ENCODE peak calls at places on chromosomes 2 and 18, in seven cellular contexts. M is tibial nerve, S is Calu3, B is pancreas, U is esophagus squamous epithelium, N is cardiac fibroblast, P is cardiac muscle cell. I is an unnamed sample.

GRCh38 chr2:80499095-80499494 is 194.5 kb upstream of the LRRTM1 start:
- DNase-seq in M (no peak), U (no peak), B (no peak), N (peak), S (no peak), P (peak), I (peak)

GRCh38 chr2:213490087-213490486 is 205.8 kb downstream of the SPAG16 start:
- DNase-seq in U (no peak), P (peak), B (no peak), M (no peak), S (no peak), N (no peak), I (no peak)

GRCh38 chr18:78411539-78411938 is 568.1 kb upstream of the SALL3 start:
- DNase-seq in M (no peak), N (no peak), B (no peak), U (no peak), S (no peak), P (no peak), I (no peak)

GRCh38 chr18:50967714-50968661 is at the start of gene ELAC1:
- DNase-seq in S (peak), M (peak), P (peak), B (peak), U (peak), N (peak), I (peak)

GRCh38 chr2:143261986-143262784 is 133.0 kb downstream of the ARHGAP15 start:
- DNase-seq in B (no peak), U (no peak), S (no peak), M (no peak), P (no peak), N (no peak), I (no peak)

GRCh38 chr18:77676901-77677300 is 427.3 kb downstream of the GALR1 start:
- DNase-seq in M (no peak), U (no peak), S (no peak), B (no peak), P (no peak), N (no peak), I (no peak)

GRCh38 chr2:135641156-135642068 is 100.2 kb upstream of the UBXN4 start:
- DNase-seq in B (no peak), M (no peak), U (no peak), N (no peak), P (no peak), S (no peak), I (no peak)

GRCh38 chr2:198063242-198063641 is 258.8 kb downstream of the PLCL1 start:
- DNase-seq in U (no peak), S (no peak), N (no peak), M (no peak), B (no peak), P (no peak), I (no peak)

GRCh38 chr2:55054476-55054875 is 4.2 kb upstream of the RTN4 start:
- DNase-seq in M (no peak), S (no peak), P (no peak), N (no peak), B (no peak), U (no peak), I (no peak)

GRCh38 chr2:1769703-1770422 is 25.5 kb upstream of the PXDN start:
- DNase-seq in N (peak), B (peak), U (no peak), M (peak), P (peak), S (peak), I (peak)

GRCh38 chr2:37637122-37637875 is 34.1 kb downstream of the CDC42EP3 start:
- DNase-seq in P (no peak), S (no peak), M (no peak), B (no peak), N (no peak), U (no peak), I (no peak)
- TF ChIP-seq CTCF in P (peak), S (no peak), M (no peak), B (no peak), N (no peak), U (no peak), I (no peak)

GRCh38 chr2:159118115-159118858 is 149.8 kb downstream of the TANC1 start:
- DNase-seq in M (peak), S (peak), U (peak), N (peak), B (peak), P (peak), I (peak)
- TF ChIP-seq CTCF in M (peak), S (peak), U (peak), N (peak), B (peak), P (peak), I (peak)

DNA sequence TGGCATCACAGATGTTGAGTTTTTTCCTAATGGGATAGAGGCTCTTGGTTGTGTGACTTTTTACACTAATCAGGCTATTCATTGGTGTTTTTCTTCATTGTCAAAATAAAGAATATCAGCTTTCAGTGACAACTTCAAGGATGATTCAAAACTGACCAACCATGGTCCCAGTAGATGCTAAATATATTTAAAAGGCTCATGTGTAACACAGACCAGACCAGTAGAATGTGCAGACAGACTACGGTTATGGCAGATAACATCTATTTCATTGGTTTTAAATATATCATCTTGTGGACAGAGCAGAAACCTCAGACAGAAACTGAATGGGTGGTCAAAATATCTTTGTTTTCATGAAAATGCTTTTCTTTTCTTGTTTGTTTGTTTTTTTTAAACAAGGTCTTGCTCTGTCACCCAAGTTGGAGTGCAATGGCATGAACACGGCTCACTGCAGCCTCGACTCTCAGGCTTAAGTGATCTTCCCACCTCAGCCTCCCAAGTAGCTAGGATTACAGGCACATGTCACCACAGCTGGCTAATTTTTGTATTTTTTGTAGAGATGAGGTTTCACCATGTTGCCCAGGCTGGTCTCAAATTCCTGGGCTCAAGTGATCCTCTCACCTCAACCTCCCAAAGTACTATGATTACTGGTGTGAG is 107.3 kb upstream of the CREB1 start:
- DNase-seq in N (no peak), M (no peak), P (no peak), U (no peak), B (no peak), S (no peak), I (no peak)
- TF ChIP-seq CTCF in N (no peak), M (no peak), P (no peak), U (no peak), B (no peak), S (no peak), I (no peak)

GRCh38 chr2:131064589-131065232 is 28.5 kb downstream of the FAM168B start:
- DNase-seq in S (no peak), M (no peak), B (no peak), N (no peak), P (no peak), U (no peak), I (no peak)

GRCh38 chr2:131062066-131062465 is 31.2 kb downstream of the FAM168B start:
- DNase-seq in P (no peak), B (no peak), N (no peak), U (no peak), M (no peak), S (no peak), I (no peak)

GRCh38 chr2:131067465-131067864 is 25.8 kb downstream of the FAM168B start:
- DNase-seq in B (no peak), M (no peak), S (no peak), N (no peak), P (no peak), U (no peak), I (no peak)

GRCh38 chr2:131058905-131059304 is 34.4 kb downstream of the FAM168B start:
- DNase-seq in P (no peak), B (no peak), N (no peak), S (no peak), M (no peak), U (no peak), I (no peak)

GRCh38 chr2:131063501-131064283 is 29.6 kb downstream of the FAM168B start:
- DNase-seq in N (no peak), P (no peak), S (no peak), U (no peak), M (no peak), B (no peak), I (no peak)
- TF ChIP-seq CTCF in N (no peak), P (no peak), S (no peak), U (no peak), M (no peak), B (no peak), I (no peak)

GRCh38 chr2:126905991-126906390 is 7.3 kb downstream of the TEX51 start:
- DNase-seq in P (no peak), B (no peak), N (no peak), M (no peak), U (no peak), S (no peak), I (no peak)
- TF ChIP-seq CTCF in P (no peak), B (no peak), N (no peak), M (no peak), U (no peak), S (no peak), I (no peak)